ENCODE peak calls at places on chromosomes 16 and 17, in five cellular contexts. O is choroid plexus epithelial cell, Y is astrocyte of the spinal cord, B is heart right ventricle, C is progenitor cell of endocrine pancreas. A is an unnamed sample.

GRCh38 chr17:73710095-73710592 is 65.9 kb upstream of the SDK2 start:
- DNase-seq in O (peak), Y (peak), B (peak), C (peak), A (peak)

GRCh38 chr16:74868501-74868900 is 93.9 kb upstream of the FA2H start:
- DNase-seq in O (peak), Y (peak), B (peak), C (no peak), A (peak)

GRCh38 chr17:61402978-61403845 is 3.6 kb downstream of the TBX2 start:
- DNase-seq in O (peak), Y (no peak), B (no peak), C (no peak), A (peak)

GRCh38 chr17:38881600-38882191 is 11.8 kb downstream of the LASP1 start:
- DNase-seq in O (peak), Y (peak), B (peak), C (no peak), A (peak)

GRCh38 chr17:83132251-83133081 is 53.1 kb downstream of the METRNL start:
- DNase-seq in O (peak), Y (no peak), B (no peak), C (no peak), A (no peak)

GRCh38 chr17:45368661-45369060 is 51.8 kb upstream of the MAP3K14 start:
- DNase-seq in O (peak), Y (peak), B (no peak), C (no peak), A (peak)

GRCh38 chr16:2074071-2074470 is 26.3 kb downstream of the TSC2 start:
- DNase-seq in O (no peak), Y (no peak), B (no peak), C (no peak), A (no peak)

GRCh38 chr16:50269061-50269705 is 2.8 kb downstream of the ADCY7 start:
- DNase-seq in O (no peak), Y (no peak), B (no peak), C (no peak), A (no peak)

GRCh38 chr17:13405807-13406206 is 195.9 kb downstream of the HS3ST3A1 start:
- DNase-seq in O (no peak), Y (no peak), B (no peak), C (no peak), A (no peak)

GRCh38 chr17:34354637-34355036 is 1.6 kb upstream of the CCL13 start:
- DNase-seq in O (peak), Y (no peak), B (no peak), C (no peak), A (no peak)

GRCh38 chr16:88197481-88198456 is 185.0 kb upstream of the ZNF469 start:
- DNase-seq in O (no peak), Y (no peak), B (no peak), C (no peak), A (no peak)

GRCh38 chr16:85168732-85169256 is 56.5 kb upstream of the CIBAR2 start:
- DNase-seq in O (peak), Y (no peak), B (peak), C (no peak), A (no peak)

GRCh38 chr17:21291862-21292261 is 7.4 kb downstream of the MAP2K3 start:
- DNase-seq in O (no peak), Y (no peak), B (no peak), C (no peak), A (no peak)

GRCh38 chr16:734208-734980 is 6.4 kb downstream of the CIAO3 start:
- DNase-seq in O (no peak), Y (no peak), B (no peak), C (no peak), A (no peak)

GRCh38 chr16:1026057-1026783 is 44.6 kb downstream of the SOX8 start:
- DNase-seq in O (no peak), Y (no peak), B (no peak), C (no peak), A (no peak)

GRCh38 chr17:27654654-27655524 is 23.9 kb downstream of the LGALS9 start:
- DNase-seq in O (peak), Y (peak), B (peak), C (peak), A (peak)

GRCh38 chr17:17819561-17819995 is 17.2 kb downstream of the SREBF1 start:
- DNase-seq in O (peak), Y (peak), B (no peak), C (no peak), A (peak)

GRCh38 chr17:79715318-79716182 is 15.2 kb upstream of the ENPP7 start:
- DNase-seq in O (no peak), Y (no peak), B (no peak), C (no peak), A (no peak)

GRCh38 chr16:30651124-30652004 is 604 bp downstream of the PRR14 start:
- DNase-seq in O (peak), Y (peak), B (peak), C (peak), A (peak)

GRCh38 chr16:30368122-30368791 is 2.0 kb downstream of the TBC1D10B start:
- DNase-seq in O (peak), Y (peak), B (no peak), C (no peak), A (peak)

GRCh38 chr17:4541328-4542002 is 13.7 kb downstream of the MYBBP1A start:
- DNase-seq in O (no peak), Y (no peak), B (no peak), C (no peak), A (no peak)

GRCh38 chr16:77070683-77071082 is 120.3 kb upstream of the MON1B start:
- DNase-seq in O (no peak), Y (no peak), B (no peak), C (no peak), A (no peak)

GRCh38 chr17:46790216-46790615 is 28.3 kb downstream of the WNT3 start:
- DNase-seq in O (peak), Y (no peak), B (no peak), C (no peak), A (no peak)